ENCODE peak calls at places on chromosomes 5 and 9, in four cellular contexts. X, J, Q and A are unnamed samples.

GRCh38 chr5:38766151-38766550 is 79.7 kb upstream of the OSMR start:
- DNase-seq in X (no peak), J (no peak), Q (no peak), A (no peak)

GRCh38 chr5:132392411-132392810 is 22.9 kb downstream of the SLC22A5 start:
- DNase-seq in X (no peak), J (no peak), Q (no peak), A (no peak)

GRCh38 chr9:132078369-132079356 is 1.0 kb downstream of the MED27 start:
- DNase-seq in X (no peak), J (no peak), Q (peak; percentile 45), A (no peak)

GRCh38 chr5:173327084-173327947 is 898 bp downstream of the STC2 start:
- DNase-seq in X (peak; percentile 70), J (no peak), Q (no peak), A (no peak)

GRCh38 chr5:132949151-132949550 is 14.3 kb downstream of the AFF4 start:
- DNase-seq in X (no peak), J (no peak), Q (no peak), A (no peak)

GRCh38 chr9:38620483-38621433 is at the start of gene ANKRD18A:
- DNase-seq in X (peak; percentile 97), J (peak; percentile 92), Q (peak; percentile 66), A (peak; percentile 54)

GRCh38 chr5:61228229-61228628 is 66.0 kb upstream of the SMIM15 start:
- DNase-seq in X (no peak), J (peak; percentile 44), Q (no peak), A (no peak)

GRCh38 chr9:38226491-38226951 is 157.5 kb upstream of the SHB start:
- DNase-seq in X (no peak), J (no peak), Q (no peak), A (no peak)

GRCh38 chr9:29211681-29212589 is 1638.7 kb upstream of the C9orf72 start:
- DNase-seq in X (peak; percentile 89), J (peak; percentile 67), Q (no peak), A (no peak)

GRCh38 chr9:131559416-131560000 is 14.2 kb downstream of the PRRT1B start:
- DNase-seq in X (no peak), J (no peak), Q (no peak), A (no peak)

GRCh38 chr9:110069326-110070248 is 138.4 kb downstream of the C9orf152 start:
- DNase-seq in X (no peak), J (no peak), Q (no peak), A (no peak)

GRCh38 chr5:135373747-135374515 is 25.1 kb downstream of the MACROH2A1 start:
- DNase-seq in X (no peak), J (no peak), Q (no peak), A (no peak)

GRCh38 chr9:89605181-89606048 is 603 bp downstream of the GADD45G start:
- DNase-seq in X (peak; percentile 79), J (peak; percentile 57), Q (peak; percentile 42), A (peak; percentile 90)

GRCh38 chr5:56159521-56159947 is 73.6 kb downstream of the ANKRD55 start:
- DNase-seq in X (no peak), J (no peak), Q (no peak), A (no peak)

GRCh38 chr5:171957591-171958251 is 48.7 kb downstream of the FBXW11 start:
- DNase-seq in X (no peak), J (no peak), Q (peak; percentile 55), A (no peak)

GRCh38 chr5:144331361-144331760 is 160.7 kb downstream of the KCTD16 start:
- DNase-seq in X (no peak), J (no peak), Q (no peak), A (no peak)

GRCh38 chr9:125889524-125890473 is 142.6 kb downstream of the PBX3 start:
- DNase-seq in X (peak; percentile 72), J (peak; percentile 43), Q (no peak), A (peak; percentile 78)

GRCh38 chr9:106921341-106921899 is 58.5 kb downstream of the ZNF462 start:
- DNase-seq in X (no peak), J (no peak), Q (no peak), A (peak; percentile 31)

GRCh38 chr5:139134906-139135305 is 63.3 kb downstream of the SIL1 start:
- DNase-seq in X (no peak), J (no peak), Q (no peak), A (no peak)

GRCh38 chr9:71670121-71670520 is 98.2 kb downstream of the CEMIP2 start:
- DNase-seq in X (no peak), J (no peak), Q (no peak), A (no peak)

GRCh38 chr9:20402273-20402875 is 219.9 kb downstream of the MLLT3 start:
- DNase-seq in X (no peak), J (no peak), Q (no peak), A (no peak)

GRCh38 chr9:34709196-34709978 is 549 bp downstream of the CCL21 start:
- DNase-seq in X (no peak), J (no peak), Q (no peak), A (no peak)
- H3K27ac ChIP-seq in X (no peak overlapping the region), J (no peak overlapping the region), Q (no peak overlapping the region), A (no peak overlapping the region)

GRCh38 chr5:6377582-6378127 is 692 bp downstream of the MED10 start:
- DNase-seq in X (no peak), J (no peak), Q (no peak), A (no peak)
- H3K27ac ChIP-seq in X (no peak overlapping the region), J (peak overlapping the region; percentile 84), Q (peak overlapping the region; percentile 91), A (peak overlapping the region; percentile 42)

DNA sequence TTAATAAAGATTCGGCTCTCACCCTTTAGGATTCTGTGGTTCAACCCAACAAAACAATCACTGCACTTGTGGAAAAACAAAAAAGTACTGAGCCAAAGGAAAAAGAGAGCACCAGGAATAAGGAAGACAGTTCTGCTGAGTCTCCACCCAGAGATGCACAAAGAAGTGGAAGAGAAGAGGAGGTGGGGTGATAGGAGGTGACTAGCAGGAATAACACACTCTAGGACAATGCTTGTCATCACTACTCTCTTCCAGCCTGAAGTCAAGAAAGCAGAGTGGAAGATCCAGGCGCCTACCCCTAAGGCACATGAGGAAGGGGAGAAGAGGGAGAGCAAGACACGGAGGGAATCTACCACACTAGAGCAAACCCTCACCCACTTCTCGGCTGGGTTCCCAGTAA is 1.8 kb downstream of the SLIT3 start:
- DNase-seq in X (no peak), J (no peak), Q (no peak), A (no peak)
- H3K27ac ChIP-seq in X (no peak overlapping the region), J (peak overlapping the region; percentile 73), Q (peak overlapping the region; percentile 36), A (no peak overlapping the region)

GRCh38 chr5:127988149-127988755 is 95.3 kb upstream of the SLC12A2 start:
- DNase-seq in X (no peak), J (no peak), Q (no peak), A (no peak)
- H3K27ac ChIP-seq in X (no peak overlapping the region), J (no peak overlapping the region), Q (no peak overlapping the region), A (no peak overlapping the region)

GRCh38 chr9:127117801-127118200 is 4.6 kb downstream of the ANGPTL2 start:
- DNase-seq in X (no peak), J (no peak), Q (no peak), A (no peak)
- H3K27ac ChIP-seq in X (no peak overlapping the region), J (no peak overlapping the region), Q (no peak overlapping the region), A (peak overlapping the region; percentile 19)

GRCh38 chr5:178115136-178115834 is 2.0 kb downstream of the N4BP3 start:
- DNase-seq in X (no peak), J (no peak), Q (no peak), A (no peak)

GRCh38 chr5:178113141-178113787 is at the start of gene N4BP3:
- DNase-seq in X (peak; percentile 86), J (peak; percentile 83), Q (peak; percentile 52), A (no peak)

GRCh38 chr5:178112545-178112944 is 787 bp upstream of the N4BP3 start:
- DNase-seq in X (no peak), J (no peak), Q (no peak), A (no peak)

GRCh38 chr5:178114325-178115135 is 1.2 kb downstream of the N4BP3 start:
- DNase-seq in X (no peak), J (peak; percentile 60), Q (no peak), A (no peak)

DNA sequence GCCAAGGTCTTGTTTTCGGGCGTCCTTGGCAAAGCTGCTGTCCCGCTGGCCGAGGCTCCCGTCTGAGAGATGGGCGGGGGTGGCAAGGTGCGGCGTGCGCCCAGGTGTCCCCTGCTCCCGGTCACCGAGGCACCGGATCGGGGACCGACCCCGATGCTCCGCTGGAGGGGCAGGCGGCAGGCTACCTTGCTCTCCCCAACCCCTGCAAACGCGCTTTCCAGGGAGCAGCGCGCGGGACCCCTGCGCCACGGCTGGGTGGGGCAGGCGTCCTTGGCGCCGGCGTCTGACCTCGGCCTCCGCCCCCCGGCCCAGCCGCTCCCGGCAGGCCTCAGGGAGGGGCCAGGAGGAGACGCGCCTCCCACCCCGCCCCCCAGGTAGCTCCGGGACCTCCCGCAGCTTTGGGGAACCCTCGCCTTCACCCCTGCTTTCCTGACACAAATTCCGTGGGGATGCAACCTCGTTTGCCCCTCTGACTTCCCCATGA is 551 bp downstream of the N4BP3 start:
- DNase-seq in X (no peak), J (no peak), Q (no peak), A (no peak)
- H3K27ac ChIP-seq in X (no peak overlapping the region), J (peak overlapping the region; percentile 53), Q (peak overlapping the region; percentile 79), A (no peak overlapping the region)

GRCh38 chr5:95899848-95900247 is 61.8 kb downstream of the ELL2 start:
- DNase-seq in X (no peak), J (no peak), Q (no peak), A (no peak)
- H3K27ac ChIP-seq in X (no peak overlapping the region), J (no peak overlapping the region), Q (no peak overlapping the region), A (peak overlapping the region; percentile 28)

DNA sequence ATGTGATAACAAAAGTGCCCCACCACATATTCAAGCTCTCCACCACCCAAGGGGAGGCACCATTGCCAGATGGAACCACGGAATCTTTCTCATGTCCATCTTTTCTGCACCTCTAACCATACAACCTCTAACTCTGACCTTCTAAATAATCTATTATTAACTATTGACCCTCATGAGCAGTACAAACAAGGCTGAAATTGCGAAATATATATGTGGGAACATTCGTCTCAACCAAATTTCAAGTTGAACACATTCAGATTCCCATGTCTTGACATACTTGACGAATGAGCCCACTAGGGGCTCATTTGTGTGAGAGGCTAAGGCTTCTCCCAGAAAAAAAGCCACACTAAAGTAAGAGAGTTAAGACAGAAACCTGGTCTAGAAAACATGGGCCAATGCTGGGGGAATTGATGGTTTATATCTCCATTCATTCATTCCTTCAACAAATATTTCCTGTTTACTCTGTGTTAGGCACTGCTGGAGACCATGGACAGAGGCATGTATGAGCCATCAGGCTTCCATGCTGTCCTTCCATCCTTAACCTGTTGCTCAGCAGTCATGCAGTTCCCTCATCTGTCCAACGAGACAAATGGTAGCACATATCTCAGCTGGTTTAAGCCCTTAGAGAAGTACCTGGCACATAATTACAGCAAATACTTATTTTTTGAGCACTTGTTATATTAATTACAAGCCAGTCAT is 130.4 kb downstream of the ESM1 start:
- DNase-seq in X (no peak), J (no peak), Q (no peak), A (no peak)
- H3K27ac ChIP-seq in X (no peak overlapping the region), J (no peak overlapping the region), Q (no peak overlapping the region), A (no peak overlapping the region)

GRCh38 chr5:126514159-126515141 is 80.6 kb downstream of the ALDH7A1 start:
- DNase-seq in X (no peak), J (no peak), Q (no peak), A (no peak)
- H3K27ac ChIP-seq in X (no peak overlapping the region), J (peak overlapping the region; percentile 74), Q (peak overlapping the region; percentile 88), A (peak overlapping the region; percentile 7)

DNA sequence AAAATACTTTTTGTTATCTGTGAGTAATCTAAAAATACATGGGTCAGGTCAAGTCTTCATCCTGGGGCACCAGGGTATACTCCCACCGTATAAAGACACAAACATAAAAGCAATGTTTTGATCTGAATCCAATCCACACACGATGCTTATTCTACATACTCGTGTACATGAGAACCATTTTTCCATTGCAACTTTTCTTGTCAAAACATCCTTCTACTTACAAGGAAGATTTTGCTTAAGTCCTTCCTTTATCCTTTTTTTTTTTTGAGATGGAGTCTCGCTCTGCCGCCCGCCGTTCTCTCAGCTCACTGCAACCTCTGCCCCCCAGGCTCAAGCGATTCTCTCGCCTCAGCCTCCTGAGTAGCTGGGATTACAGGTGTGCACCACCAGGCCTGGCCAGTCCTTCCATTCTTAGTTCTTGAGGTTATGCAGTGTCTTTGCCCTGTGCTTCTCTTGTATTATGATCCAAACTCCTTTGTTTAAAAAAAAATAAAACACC is 7.5 kb downstream of the RPL37 start:
- DNase-seq in X (no peak), J (no peak), Q (no peak), A (no peak)
- H3K27ac ChIP-seq in X (no peak overlapping the region), J (no peak overlapping the region), Q (no peak overlapping the region), A (no peak overlapping the region)